ENCODE peak calls at places on chromosomes 7 and 10, in four cellular contexts. G is GM06990, W is GM23248, L is left ventricle myocardium inferior. R is an unnamed sample.

GRCh38 chr10:21208666-21209316 is 311.7 kb upstream of the NEBL start:
- DNase-seq in G (no peak), W (no peak), L (no peak), R (no peak)

GRCh38 chr10:24900888-24901685 is 51.3 kb downstream of the PRTFDC1 start:
- DNase-seq in W (no peak), G (peak; percentile 83), L (no peak), R (no peak)

GRCh38 chr10:93097386-93097785 is 23.7 kb downstream of the CYP26A1 start:
- DNase-seq in G (no peak), W (no peak), L (no peak), R (no peak)

GRCh38 chr7:4842302-4843064 is 19.3 kb downstream of the PAPOLB start:
- DNase-seq in L (no peak), W (peak; percentile 4), G (no peak), R (no peak)

GRCh38 chr10:30816812-30817193 is 187.2 kb upstream of the LYZL2 start:
- DNase-seq in G (no peak), L (no peak), W (no peak), R (no peak)

GRCh38 chr7:121832347-121832746 is 40.6 kb upstream of the PTPRZ1 start:
- DNase-seq in L (no peak), G (no peak), W (no peak), R (peak; percentile 10)

GRCh38 chr7:157436076-157436475 is 99.3 kb downstream of the DNAJB6 start:
- DNase-seq in G (no peak), W (no peak), L (no peak), R (no peak)

GRCh38 chr7:23662983-23663313 is 17.1 kb upstream of the FAM221A start:
- DNase-seq in L (no peak), G (no peak), W (no peak), R (no peak)

GRCh38 chr7:27409776-27410175 is 167.2 kb downstream of the EVX1 start:
- DNase-seq in W (peak; percentile 6), L (no peak), G (no peak), R (peak; percentile 36)

GRCh38 chr10:114576716-114577115 is 81.4 kb downstream of the ABLIM1 start:
- DNase-seq in W (no peak), L (no peak), G (no peak), R (no peak)

GRCh38 chr7:1121886-1122831 is 34.2 kb downstream of the GPER1 start:
- DNase-seq in W (no peak), L (no peak), G (no peak), R (no peak)

GRCh38 chr7:1122832-1123501 is 35.1 kb downstream of the GPER1 start:
- DNase-seq in G (no peak), L (peak; percentile 67), W (no peak), R (no peak)

GRCh38 chr7:1124816-1125602 is 35.0 kb downstream of the ZFAND2A start:
- DNase-seq in L (peak; percentile 36), W (peak; percentile 70), G (no peak), R (peak; percentile 10)

GRCh38 chr7:1124164-1124563 is 35.8 kb downstream of the ZFAND2A start:
- DNase-seq in W (peak; percentile 69), G (no peak), L (no peak), R (no peak)

GRCh38 chr7:1123721-1124120 is 35.8 kb downstream of the GPER1 start:
- DNase-seq in W (peak; percentile 90), G (no peak), L (peak; percentile 87), R (no peak)
- H3K4me3 ChIP-seq in W (peak overlapping the region; percentile 59), G (no peak overlapping the region), L (peak overlapping the region; percentile 55), R (no peak overlapping the region)

DNA sequence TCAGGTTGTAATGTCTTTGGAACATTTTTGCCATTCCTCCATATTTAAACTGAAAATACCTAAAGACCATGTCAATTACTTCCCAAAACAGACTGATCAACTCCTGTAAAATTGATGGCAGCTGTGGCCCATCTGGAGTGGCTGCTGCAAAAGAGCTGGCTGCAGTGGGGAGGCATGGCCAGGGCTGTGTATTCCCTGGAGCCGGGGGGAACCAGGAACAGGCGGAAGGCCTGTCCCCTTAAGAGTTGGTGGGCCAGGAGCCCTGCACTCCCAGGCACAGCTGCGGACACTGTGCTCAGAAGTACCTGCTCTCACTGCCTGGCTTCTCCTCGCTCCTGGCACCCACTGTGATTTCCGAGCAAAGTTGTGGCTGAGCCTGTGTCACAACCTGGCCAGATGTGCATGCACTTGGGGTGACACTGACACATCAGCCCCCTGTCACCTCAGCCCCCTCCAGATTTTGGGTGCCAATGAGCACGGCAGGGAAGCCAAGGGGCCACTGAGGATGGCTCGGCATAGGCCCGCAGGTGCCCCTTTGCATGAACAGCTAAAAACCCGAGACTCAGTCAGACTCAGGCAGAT is 116.1 kb downstream of the DGKB start:
- DNase-seq in W (no peak), G (no peak), L (no peak), R (no peak)
- H3K4me3 ChIP-seq in W (no peak overlapping the region), G (no peak overlapping the region), L (no peak overlapping the region), R (no peak overlapping the region)

GRCh38 chr10:28970231-28970630 is 292.9 kb downstream of the BAMBI start:
- DNase-seq in W (no peak), G (no peak), L (no peak), R (no peak)
- H3K4me3 ChIP-seq in W (no peak overlapping the region), G (no peak overlapping the region), L (no peak overlapping the region), R (no peak overlapping the region)

GRCh38 chr7:98130959-98131358 is 24.3 kb downstream of the LMTK2 start:
- DNase-seq in G (no peak), L (no peak), W (no peak), R (no peak)
- H3K4me3 ChIP-seq in G (no peak overlapping the region), L (no peak overlapping the region), W (no peak overlapping the region), R (no peak overlapping the region)

DNA sequence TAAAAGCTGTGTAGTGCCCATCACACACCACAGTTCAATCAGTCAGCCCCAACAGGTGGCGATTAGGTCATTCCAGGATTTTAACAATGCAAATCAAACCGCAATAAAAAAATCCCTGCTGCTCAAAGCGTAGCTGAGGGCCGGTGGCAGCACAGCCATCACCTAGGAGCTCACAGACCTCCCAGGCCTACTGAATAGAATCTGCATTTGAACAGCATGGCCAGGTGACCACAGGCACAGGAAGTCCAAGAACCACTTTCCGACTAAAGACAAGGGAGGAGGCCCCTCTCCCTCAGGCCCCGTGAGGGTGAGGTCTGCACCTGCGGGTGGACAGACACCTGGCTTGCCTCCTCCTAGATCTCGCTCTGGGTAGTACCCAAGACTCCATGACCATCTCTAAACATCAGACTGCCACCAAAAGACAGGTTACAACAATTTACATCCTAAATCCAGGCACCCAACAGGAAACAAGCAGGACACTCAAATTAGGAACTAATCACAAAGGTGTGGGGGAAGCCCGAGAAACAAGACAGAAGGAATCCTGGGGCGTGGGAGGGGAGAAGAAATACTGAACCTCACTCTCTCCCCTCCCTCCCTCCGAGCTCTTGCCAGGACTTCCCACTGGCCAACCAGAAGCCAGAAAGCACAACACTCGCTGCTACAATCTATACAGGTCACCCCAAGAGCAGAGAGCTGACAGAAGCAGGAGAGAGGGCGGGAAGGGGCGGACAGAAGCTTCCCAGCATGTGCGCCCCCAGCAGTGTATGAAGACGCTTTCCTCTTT is 19.2 kb downstream of the GNA12 start:
- DNase-seq in L (no peak), G (peak; percentile 59), W (no peak), R (no peak)
- H3K4me3 ChIP-seq in L (no peak overlapping the region), G (no peak overlapping the region), W (no peak overlapping the region), R (no peak overlapping the region)

R was measured in bronchial epithelial cell.